ENCODE peak calls at places on chromosomes 5 and 9, in four cellular contexts. One of them, this sample, is unnamed.

GRCh38 chr9:136567651-136568287 is 21.9 kb upstream of the NOTCH1 start:
- DNase-seq in HepG2: peak
- DNase-seq in K562: no peak
- DNase-seq in H1: peak
- DNase-seq in this sample: peak

GRCh38 chr5:115450741-115451140 is 93.8 kb downstream of the FEM1C start:
- DNase-seq in HepG2: no peak
- DNase-seq in K562: no peak
- DNase-seq in H1: no peak
- DNase-seq in this sample: no peak

GRCh38 chr9:96688215-96688614 is 33.1 kb upstream of the PRXL2C start:
- DNase-seq in HepG2: no peak
- DNase-seq in K562: no peak
- DNase-seq in H1: no peak
- DNase-seq in this sample: no peak

GRCh38 chr9:3809724-3810123 is 283.9 kb upstream of the RFX3 start:
- DNase-seq in HepG2: no peak
- DNase-seq in K562: no peak
- DNase-seq in H1: no peak
- DNase-seq in this sample: no peak

GRCh38 chr5:115869256-115869655 is 27.5 kb downstream of the AP3S1 start:
- DNase-seq in HepG2: no peak
- DNase-seq in K562: no peak
- DNase-seq in H1: no peak
- DNase-seq in this sample: no peak

GRCh38 chr5:131814990-131815389 is 18.2 kb upstream of the FNIP1 start:
- DNase-seq in HepG2: no peak
- DNase-seq in K562: peak
- DNase-seq in H1: no peak
- DNase-seq in this sample: peak

GRCh38 chr9:135463140-135463539 is 16.4 kb upstream of the PPP1R26 start:
- DNase-seq in HepG2: no peak
- DNase-seq in K562: peak
- DNase-seq in H1: no peak
- DNase-seq in this sample: peak

GRCh38 chr5:130874861-130875419 is 290.1 kb downstream of the HINT1 start:
- DNase-seq in HepG2: no peak
- DNase-seq in K562: no peak
- DNase-seq in H1: no peak
- DNase-seq in this sample: no peak

GRCh38 chr9:137298401-137298982 is 3.6 kb downstream of the NRARP start:
- DNase-seq in HepG2: no peak
- DNase-seq in K562: no peak
- DNase-seq in H1: peak
- DNase-seq in this sample: no peak

GRCh38 chr5:112331892-112332291 is 87.2 kb downstream of the EPB41L4A start:
- DNase-seq in HepG2: no peak
- DNase-seq in K562: no peak
- DNase-seq in H1: no peak
- DNase-seq in this sample: no peak

GRCh38 chr5:173202266-173202875 is 32.6 kb downstream of the NKX2-5 start:
- DNase-seq in HepG2: no peak
- DNase-seq in K562: no peak
- DNase-seq in H1: peak
- DNase-seq in this sample: no peak

GRCh38 chr9:121686930-121687541 is 35.6 kb downstream of the DAB2IP start:
- DNase-seq in HepG2: peak
- DNase-seq in K562: peak
- DNase-seq in H1: peak
- DNase-seq in this sample: peak

GRCh38 chr9:109028457-109028856 is 15.2 kb upstream of the CTNNAL1 start:
- DNase-seq in HepG2: no peak
- DNase-seq in K562: no peak
- DNase-seq in H1: no peak
- DNase-seq in this sample: no peak

GRCh38 chr9:124286292-124286931 is 28.7 kb downstream of the NEK6 start:
- DNase-seq in HepG2: no peak
- DNase-seq in K562: no peak
- DNase-seq in H1: no peak
- DNase-seq in this sample: peak
- TF ChIP-seq RNF2 in HepG2: no peak
- TF ChIP-seq RNF2 in K562: no peak
- TF ChIP-seq RNF2 in H1: no peak
- TF ChIP-seq RNF2 in this sample: no peak

GRCh38 chr5:133995341-133995740 is 9.4 kb downstream of the VDAC1 start:
- DNase-seq in HepG2: peak
- DNase-seq in K562: peak
- DNase-seq in H1: no peak
- DNase-seq in this sample: no peak

GRCh38 chr5:133995903-133996563 is 8.7 kb downstream of the VDAC1 start:
- DNase-seq in HepG2: peak
- DNase-seq in K562: no peak
- DNase-seq in H1: no peak
- DNase-seq in this sample: no peak

GRCh38 chr5:133998807-133999206 is 6.0 kb downstream of the VDAC1 start:
- DNase-seq in HepG2: no peak
- DNase-seq in K562: no peak
- DNase-seq in H1: no peak
- DNase-seq in this sample: no peak

GRCh38 chr5:133994990-133995333 is 9.8 kb downstream of the VDAC1 start:
- DNase-seq in HepG2: no peak
- DNase-seq in K562: no peak
- DNase-seq in H1: no peak
- DNase-seq in this sample: no peak

GRCh38 chr5:133996683-133997252 is 8.0 kb downstream of the VDAC1 start:
- DNase-seq in HepG2: no peak
- DNase-seq in K562: peak
- DNase-seq in H1: peak
- DNase-seq in this sample: no peak
- TF ChIP-seq CTCF in HepG2: peak
- TF ChIP-seq CTCF in K562: peak
- TF ChIP-seq CTCF in H1: peak
- TF ChIP-seq CTCF in this sample: peak

GRCh38 chr9:122819791-122820489 is 8.4 kb downstream of the PDCL start:
- DNase-seq in HepG2: no peak
- DNase-seq in K562: no peak
- DNase-seq in H1: no peak
- DNase-seq in this sample: no peak
- TF ChIP-seq MAX in HepG2: no peak
- TF ChIP-seq MAX in K562: no peak
- TF ChIP-seq MAX in H1: no peak
- TF ChIP-seq MAX in this sample: no peak

DNA sequence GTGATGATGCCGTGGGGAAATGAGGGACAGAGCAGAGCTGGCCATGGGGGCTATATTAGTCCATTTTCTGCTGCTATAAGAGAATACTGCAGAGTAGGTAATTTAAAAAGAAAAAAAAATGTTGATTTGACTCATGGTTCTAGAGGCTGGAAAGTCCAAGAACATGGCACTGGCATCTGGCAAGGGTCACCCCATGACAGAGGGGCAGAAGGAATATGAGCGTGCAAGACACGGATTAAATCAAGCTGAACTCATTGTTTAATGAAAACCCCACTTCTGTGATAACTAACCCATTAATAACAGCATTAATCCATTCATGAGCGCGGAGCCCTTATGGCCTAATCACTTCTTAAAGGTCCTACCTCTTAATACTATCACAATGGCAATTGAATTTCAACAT is 68.8 kb downstream of the SNX18 start:
- DNase-seq in HepG2: no peak
- DNase-seq in K562: no peak
- DNase-seq in H1: no peak
- DNase-seq in this sample: no peak
- TF ChIP-seq RNF2 in HepG2: no peak
- TF ChIP-seq RNF2 in K562: no peak
- TF ChIP-seq RNF2 in H1: no peak
- TF ChIP-seq RNF2 in this sample: no peak

This sample was measured in A549.